ENCODE peak calls at places on chromosomes 11 and 22, in eight cellular contexts. One of them, this sample, is unnamed.

GRCh38 chr11:91263698-91264097 is 960.9 kb upstream of the FAT3 start:
- DNase-seq in AG09319: no peak
- DNase-seq in activated CD4-positive, alpha-beta T cell treated with anti-CD3 and anti-CD28 coated beads, Interleukin-2, amount 50 U/mL, for 1 hour: no peak
- DNase-seq in SK-N-SH: no peak
- DNase-seq in fibroblast of pulmonary artery: no peak
- DNase-seq in CD4-positive, CD25-positive, alpha-beta regulatory T cell: no peak
- DNase-seq in NCI-H345: no peak
- DNase-seq in activated CD8-positive, alpha-beta memory T cell treated with anti-CD3 and anti-CD28 coated beads for 1 hour: no peak
- DNase-seq in this sample: no peak

GRCh38 chr11:101138245-101138930 is 8.8 kb upstream of the PGR start:
- DNase-seq in AG09319: no peak
- DNase-seq in activated CD4-positive, alpha-beta T cell treated with anti-CD3 and anti-CD28 coated beads, Interleukin-2, amount 50 U/mL, for 1 hour: no peak
- DNase-seq in fibroblast of pulmonary artery: no peak
- DNase-seq in CD4-positive, CD25-positive, alpha-beta regulatory T cell: no peak
- DNase-seq in NCI-H345: no peak
- DNase-seq in activated CD8-positive, alpha-beta memory T cell treated with anti-CD3 and anti-CD28 coated beads for 1 hour: no peak
- DNase-seq in SK-N-SH: no peak
- DNase-seq in this sample: no peak

GRCh38 chr11:67996051-67996450 is 7.8 kb downstream of the UNC93B1 start:
- DNase-seq in activated CD8-positive, alpha-beta memory T cell treated with anti-CD3 and anti-CD28 coated beads for 1 hour: no peak
- DNase-seq in activated CD4-positive, alpha-beta T cell treated with anti-CD3 and anti-CD28 coated beads, Interleukin-2, amount 50 U/mL, for 1 hour: no peak
- DNase-seq in CD4-positive, CD25-positive, alpha-beta regulatory T cell: no peak
- DNase-seq in SK-N-SH: no peak
- DNase-seq in AG09319: no peak
- DNase-seq in NCI-H345: no peak
- DNase-seq in fibroblast of pulmonary artery: no peak
- DNase-seq in this sample: peak

GRCh38 chr11:48052183-48053040 is 72.1 kb downstream of the PTPRJ start:
- DNase-seq in SK-N-SH: no peak
- DNase-seq in AG09319: no peak
- DNase-seq in activated CD4-positive, alpha-beta T cell treated with anti-CD3 and anti-CD28 coated beads, Interleukin-2, amount 50 U/mL, for 1 hour: no peak
- DNase-seq in fibroblast of pulmonary artery: peak
- DNase-seq in activated CD8-positive, alpha-beta memory T cell treated with anti-CD3 and anti-CD28 coated beads for 1 hour: no peak
- DNase-seq in CD4-positive, CD25-positive, alpha-beta regulatory T cell: no peak
- DNase-seq in NCI-H345: no peak
- DNase-seq in this sample: peak

GRCh38 chr22:35070451-35071093 is 4.6 kb downstream of the ISX start:
- DNase-seq in SK-N-SH: no peak
- DNase-seq in NCI-H345: no peak
- DNase-seq in activated CD4-positive, alpha-beta T cell treated with anti-CD3 and anti-CD28 coated beads, Interleukin-2, amount 50 U/mL, for 1 hour: no peak
- DNase-seq in activated CD8-positive, alpha-beta memory T cell treated with anti-CD3 and anti-CD28 coated beads for 1 hour: no peak
- DNase-seq in CD4-positive, CD25-positive, alpha-beta regulatory T cell: no peak
- DNase-seq in fibroblast of pulmonary artery: no peak
- DNase-seq in AG09319: no peak
- DNase-seq in this sample: no peak

GRCh38 chr22:38074181-38075104 is 9.5 kb downstream of the SLC16A8 start:
- DNase-seq in activated CD8-positive, alpha-beta memory T cell treated with anti-CD3 and anti-CD28 coated beads for 1 hour: no peak
- DNase-seq in NCI-H345: no peak
- DNase-seq in fibroblast of pulmonary artery: peak
- DNase-seq in SK-N-SH: no peak
- DNase-seq in activated CD4-positive, alpha-beta T cell treated with anti-CD3 and anti-CD28 coated beads, Interleukin-2, amount 50 U/mL, for 1 hour: no peak
- DNase-seq in CD4-positive, CD25-positive, alpha-beta regulatory T cell: no peak
- DNase-seq in AG09319: no peak
- DNase-seq in this sample: peak

GRCh38 chr11:76005746-76006145 is 190.7 kb downstream of the UVRAG start:
- DNase-seq in fibroblast of pulmonary artery: peak
- DNase-seq in NCI-H345: no peak
- DNase-seq in SK-N-SH: no peak
- DNase-seq in CD4-positive, CD25-positive, alpha-beta regulatory T cell: no peak
- DNase-seq in AG09319: no peak
- DNase-seq in activated CD8-positive, alpha-beta memory T cell treated with anti-CD3 and anti-CD28 coated beads for 1 hour: no peak
- DNase-seq in activated CD4-positive, alpha-beta T cell treated with anti-CD3 and anti-CD28 coated beads, Interleukin-2, amount 50 U/mL, for 1 hour: no peak
- DNase-seq in this sample: no peak

GRCh38 chr11:119320593-119321524 is 3.9 kb upstream of the MCAM start:
- DNase-seq in AG09319: no peak
- DNase-seq in activated CD8-positive, alpha-beta memory T cell treated with anti-CD3 and anti-CD28 coated beads for 1 hour: no peak
- DNase-seq in NCI-H345: no peak
- DNase-seq in fibroblast of pulmonary artery: peak
- DNase-seq in SK-N-SH: no peak
- DNase-seq in CD4-positive, CD25-positive, alpha-beta regulatory T cell: peak
- DNase-seq in activated CD4-positive, alpha-beta T cell treated with anti-CD3 and anti-CD28 coated beads, Interleukin-2, amount 50 U/mL, for 1 hour: peak
- DNase-seq in this sample: peak

GRCh38 chr11:120137611-120138521 is at the start of gene TRIM29:
- DNase-seq in activated CD8-positive, alpha-beta memory T cell treated with anti-CD3 and anti-CD28 coated beads for 1 hour: no peak
- DNase-seq in fibroblast of pulmonary artery: no peak
- DNase-seq in activated CD4-positive, alpha-beta T cell treated with anti-CD3 and anti-CD28 coated beads, Interleukin-2, amount 50 U/mL, for 1 hour: no peak
- DNase-seq in NCI-H345: no peak
- DNase-seq in AG09319: no peak
- DNase-seq in SK-N-SH: peak
- DNase-seq in CD4-positive, CD25-positive, alpha-beta regulatory T cell: no peak
- DNase-seq in this sample: peak

GRCh38 chr11:8832571-8833260 is 78.3 kb upstream of the AKIP1 start:
- DNase-seq in AG09319: peak
- DNase-seq in fibroblast of pulmonary artery: peak
- DNase-seq in SK-N-SH: peak
- DNase-seq in NCI-H345: peak
- DNase-seq in activated CD4-positive, alpha-beta T cell treated with anti-CD3 and anti-CD28 coated beads, Interleukin-2, amount 50 U/mL, for 1 hour: no peak
- DNase-seq in activated CD8-positive, alpha-beta memory T cell treated with anti-CD3 and anti-CD28 coated beads for 1 hour: no peak
- DNase-seq in CD4-positive, CD25-positive, alpha-beta regulatory T cell: no peak
- DNase-seq in this sample: no peak

GRCh38 chr11:44920451-44920850 is 30.2 kb downstream of the TP53I11 start:
- DNase-seq in CD4-positive, CD25-positive, alpha-beta regulatory T cell: no peak
- DNase-seq in NCI-H345: no peak
- DNase-seq in SK-N-SH: no peak
- DNase-seq in activated CD4-positive, alpha-beta T cell treated with anti-CD3 and anti-CD28 coated beads, Interleukin-2, amount 50 U/mL, for 1 hour: no peak
- DNase-seq in activated CD8-positive, alpha-beta memory T cell treated with anti-CD3 and anti-CD28 coated beads for 1 hour: no peak
- DNase-seq in fibroblast of pulmonary artery: no peak
- DNase-seq in AG09319: no peak
- DNase-seq in this sample: no peak

GRCh38 chr22:17606472-17606871 is 22.1 kb downstream of the ATP6V1E1 start:
- DNase-seq in NCI-H345: no peak
- DNase-seq in CD4-positive, CD25-positive, alpha-beta regulatory T cell: no peak
- DNase-seq in fibroblast of pulmonary artery: peak
- DNase-seq in activated CD8-positive, alpha-beta memory T cell treated with anti-CD3 and anti-CD28 coated beads for 1 hour: no peak
- DNase-seq in AG09319: no peak
- DNase-seq in SK-N-SH: peak
- DNase-seq in activated CD4-positive, alpha-beta T cell treated with anti-CD3 and anti-CD28 coated beads, Interleukin-2, amount 50 U/mL, for 1 hour: no peak
- DNase-seq in this sample: no peak

GRCh38 chr11:118641463-118642019 is 34.1 kb downstream of the PHLDB1 start:
- DNase-seq in fibroblast of pulmonary artery: no peak
- DNase-seq in activated CD8-positive, alpha-beta memory T cell treated with anti-CD3 and anti-CD28 coated beads for 1 hour: no peak
- DNase-seq in AG09319: no peak
- DNase-seq in CD4-positive, CD25-positive, alpha-beta regulatory T cell: no peak
- DNase-seq in SK-N-SH: peak
- DNase-seq in NCI-H345: peak
- DNase-seq in activated CD4-positive, alpha-beta T cell treated with anti-CD3 and anti-CD28 coated beads, Interleukin-2, amount 50 U/mL, for 1 hour: no peak
- DNase-seq in this sample: no peak

GRCh38 chr22:43829448-43829821 is 17.3 kb upstream of the EFCAB6 start:
- DNase-seq in NCI-H345: no peak
- DNase-seq in activated CD8-positive, alpha-beta memory T cell treated with anti-CD3 and anti-CD28 coated beads for 1 hour: no peak
- DNase-seq in AG09319: no peak
- DNase-seq in SK-N-SH: peak
- DNase-seq in activated CD4-positive, alpha-beta T cell treated with anti-CD3 and anti-CD28 coated beads, Interleukin-2, amount 50 U/mL, for 1 hour: no peak
- DNase-seq in CD4-positive, CD25-positive, alpha-beta regulatory T cell: no peak
- DNase-seq in fibroblast of pulmonary artery: no peak
- DNase-seq in this sample: peak

GRCh38 chr22:32619614-32620426 is 145.2 kb downstream of the FBXO7 start:
- DNase-seq in NCI-H345: no peak
- DNase-seq in AG09319: peak
- DNase-seq in activated CD8-positive, alpha-beta memory T cell treated with anti-CD3 and anti-CD28 coated beads for 1 hour: no peak
- DNase-seq in fibroblast of pulmonary artery: peak
- DNase-seq in SK-N-SH: no peak
- DNase-seq in activated CD4-positive, alpha-beta T cell treated with anti-CD3 and anti-CD28 coated beads, Interleukin-2, amount 50 U/mL, for 1 hour: no peak
- DNase-seq in CD4-positive, CD25-positive, alpha-beta regulatory T cell: no peak
- DNase-seq in this sample: no peak

GRCh38 chr22:37764622-37765021 is 43.1 kb upstream of the GCAT start:
- DNase-seq in NCI-H345: no peak
- DNase-seq in fibroblast of pulmonary artery: no peak
- DNase-seq in AG09319: no peak
- DNase-seq in SK-N-SH: no peak
- DNase-seq in activated CD8-positive, alpha-beta memory T cell treated with anti-CD3 and anti-CD28 coated beads for 1 hour: no peak
- DNase-seq in activated CD4-positive, alpha-beta T cell treated with anti-CD3 and anti-CD28 coated beads, Interleukin-2, amount 50 U/mL, for 1 hour: no peak
- DNase-seq in CD4-positive, CD25-positive, alpha-beta regulatory T cell: no peak
- DNase-seq in this sample: no peak

GRCh38 chr11:132456735-132457328 is 1075.5 kb downstream of the OPCML start:
- DNase-seq in NCI-H345: peak
- DNase-seq in SK-N-SH: no peak
- DNase-seq in AG09319: no peak
- DNase-seq in fibroblast of pulmonary artery: no peak
- DNase-seq in activated CD4-positive, alpha-beta T cell treated with anti-CD3 and anti-CD28 coated beads, Interleukin-2, amount 50 U/mL, for 1 hour: no peak
- DNase-seq in activated CD8-positive, alpha-beta memory T cell treated with anti-CD3 and anti-CD28 coated beads for 1 hour: no peak
- DNase-seq in CD4-positive, CD25-positive, alpha-beta regulatory T cell: no peak
- DNase-seq in this sample: no peak

GRCh38 chr11:28529046-28529445 is 420.9 kb downstream of the METTL15 start:
- DNase-seq in fibroblast of pulmonary artery: no peak
- DNase-seq in CD4-positive, CD25-positive, alpha-beta regulatory T cell: no peak
- DNase-seq in SK-N-SH: no peak
- DNase-seq in activated CD4-positive, alpha-beta T cell treated with anti-CD3 and anti-CD28 coated beads, Interleukin-2, amount 50 U/mL, for 1 hour: no peak
- DNase-seq in NCI-H345: no peak
- DNase-seq in AG09319: peak
- DNase-seq in activated CD8-positive, alpha-beta memory T cell treated with anti-CD3 and anti-CD28 coated beads for 1 hour: no peak
- DNase-seq in this sample: no peak

This sample was measured in H7.